ENCODE peak calls at places on chromosomes 4 and X, in four cellular contexts. One of them, this sample, is unnamed.

GRCh38 chrX:3567681-3568080 is 145.8 kb downstream of the PRKX start:
- DNase-seq in K562: no peak
- DNase-seq in GM12878: no peak
- DNase-seq in HepG2: no peak
- DNase-seq in this sample: no peak

GRCh38 chr4:127528302-127528701 is 104.5 kb upstream of the INTU start:
- DNase-seq in GM12878: no peak
- DNase-seq in HepG2: no peak
- DNase-seq in K562: no peak
- DNase-seq in this sample: no peak

GRCh38 chr4:36233567-36234266 is 10.6 kb downstream of the ARAP2 start:
- DNase-seq in K562: no peak
- DNase-seq in GM12878: no peak
- DNase-seq in HepG2: no peak
- DNase-seq in this sample: no peak

GRCh38 chr4:182808673-182809416 is 108.3 kb downstream of the DCTD start:
- DNase-seq in HepG2: no peak
- DNase-seq in GM12878: peak
- DNase-seq in K562: no peak
- DNase-seq in this sample: no peak

GRCh38 chr4:54238389-54238788 is 9.3 kb downstream of the PDGFRA start:
- DNase-seq in GM12878: no peak
- DNase-seq in HepG2: no peak
- DNase-seq in K562: no peak
- DNase-seq in this sample: no peak

GRCh38 chrX:131187234-131187633 is 101.9 kb downstream of the IGSF1 start:
- DNase-seq in HepG2: no peak
- DNase-seq in K562: no peak
- DNase-seq in GM12878: no peak
- DNase-seq in this sample: no peak

GRCh38 chrX:95505721-95506120 is 1178.9 kb upstream of the DIAPH2 start:
- DNase-seq in GM12878: no peak
- DNase-seq in HepG2: no peak
- DNase-seq in K562: no peak
- DNase-seq in this sample: no peak

GRCh38 chr4:139903845-139904244 is 238.2 kb downstream of the MGST2 start:
- DNase-seq in HepG2: no peak
- DNase-seq in GM12878: no peak
- DNase-seq in K562: no peak
- DNase-seq in this sample: no peak

GRCh38 chr4:102623622-102624021 is 122.5 kb downstream of the NFKB1 start:
- DNase-seq in GM12878: no peak
- DNase-seq in HepG2: peak
- DNase-seq in K562: no peak
- DNase-seq in this sample: no peak

GRCh38 chrX:107894038-107894437 is 68.4 kb downstream of the MID2 start:
- DNase-seq in GM12878: peak
- DNase-seq in HepG2: peak
- DNase-seq in K562: peak
- DNase-seq in this sample: peak

GRCh38 chrX:124231454-124231853 is 101.0 kb upstream of the TEX13D start:
- DNase-seq in K562: no peak
- DNase-seq in GM12878: no peak
- DNase-seq in HepG2: no peak
- DNase-seq in this sample: no peak

GRCh38 chr4:32031026-32031425 is 1310.9 kb downstream of the PCDH7 start:
- DNase-seq in HepG2: no peak
- DNase-seq in K562: no peak
- DNase-seq in GM12878: no peak
- DNase-seq in this sample: no peak

GRCh38 chrX:56763556-56764152 is 34.6 kb downstream of the NBDY start:
- DNase-seq in K562: no peak
- DNase-seq in GM12878: no peak
- DNase-seq in HepG2: peak
- DNase-seq in this sample: no peak

GRCh38 chrX:13000311-13000811 is 25.5 kb downstream of the TMSB4X start:
- DNase-seq in HepG2: no peak
- DNase-seq in GM12878: peak
- DNase-seq in K562: no peak
- DNase-seq in this sample: no peak

GRCh38 chr4:42277291-42277690 is 120.0 kb upstream of the SHISA3 start:
- DNase-seq in HepG2: no peak
- DNase-seq in GM12878: no peak
- DNase-seq in K562: no peak
- DNase-seq in this sample: no peak

GRCh38 chr4:3283916-3284315 is 8.9 kb upstream of the RGS12 start:
- DNase-seq in GM12878: no peak
- DNase-seq in HepG2: no peak
- DNase-seq in K562: no peak
- DNase-seq in this sample: no peak

GRCh38 chr4:185742766-185743165 is 69.2 kb downstream of the SORBS2 start:
- DNase-seq in K562: no peak
- DNase-seq in HepG2: no peak
- DNase-seq in GM12878: no peak
- DNase-seq in this sample: no peak

GRCh38 chr4:140643571-140644055 is 74.9 kb upstream of the UCP1 start:
- DNase-seq in HepG2: no peak
- DNase-seq in GM12878: no peak
- DNase-seq in K562: no peak
- DNase-seq in this sample: no peak

GRCh38 chrX:78199851-78200250 is 60.4 kb upstream of the TAF9B start:
- DNase-seq in GM12878: no peak
- DNase-seq in K562: peak
- DNase-seq in HepG2: peak
- DNase-seq in this sample: no peak

GRCh38 chrX:136750364-136750763 is 30.4 kb downstream of the ARHGEF6 start:
- DNase-seq in HepG2: no peak
- DNase-seq in K562: no peak
- DNase-seq in GM12878: no peak
- DNase-seq in this sample: no peak

GRCh38 chr4:14115106-14115505 is 487.6 kb upstream of the BOD1L1 start:
- DNase-seq in K562: no peak
- DNase-seq in GM12878: no peak
- DNase-seq in HepG2: no peak
- DNase-seq in this sample: no peak

GRCh38 chr4:90142091-90142490 is 14.9 kb downstream of the CCSER1 start:
- DNase-seq in HepG2: no peak
- DNase-seq in K562: no peak
- DNase-seq in GM12878: no peak
- DNase-seq in this sample: no peak

GRCh38 chr4:102318526-102318925 is 26.8 kb downstream of the SLC39A8 start:
- DNase-seq in HepG2: no peak
- DNase-seq in GM12878: no peak
- DNase-seq in K562: no peak
- DNase-seq in this sample: no peak

GRCh38 chrX:47145408-47146120 is 543 bp downstream of the RBM10 start:
- DNase-seq in GM12878: no peak
- DNase-seq in HepG2: no peak
- DNase-seq in K562: peak
- DNase-seq in this sample: no peak

GRCh38 chr4:38160487-38161207 is 200.4 kb downstream of the PTTG2 start:
- DNase-seq in HepG2: peak
- DNase-seq in K562: peak
- DNase-seq in GM12878: peak
- DNase-seq in this sample: no peak

GRCh38 chr4:15420642-15421041 is 7.2 kb upstream of the C1QTNF7 start:
- DNase-seq in HepG2: no peak
- DNase-seq in GM12878: no peak
- DNase-seq in K562: no peak
- DNase-seq in this sample: no peak

GRCh38 chr4:52861879-52862604 is at the start of gene RASL11B:
- DNase-seq in HepG2: peak
- DNase-seq in K562: peak
- DNase-seq in GM12878: peak
- DNase-seq in this sample: no peak
- H3K4me3 ChIP-seq in HepG2: peak
- H3K4me3 ChIP-seq in K562: peak
- H3K4me3 ChIP-seq in GM12878: peak
- H3K4me3 ChIP-seq in this sample: peak

DNA sequence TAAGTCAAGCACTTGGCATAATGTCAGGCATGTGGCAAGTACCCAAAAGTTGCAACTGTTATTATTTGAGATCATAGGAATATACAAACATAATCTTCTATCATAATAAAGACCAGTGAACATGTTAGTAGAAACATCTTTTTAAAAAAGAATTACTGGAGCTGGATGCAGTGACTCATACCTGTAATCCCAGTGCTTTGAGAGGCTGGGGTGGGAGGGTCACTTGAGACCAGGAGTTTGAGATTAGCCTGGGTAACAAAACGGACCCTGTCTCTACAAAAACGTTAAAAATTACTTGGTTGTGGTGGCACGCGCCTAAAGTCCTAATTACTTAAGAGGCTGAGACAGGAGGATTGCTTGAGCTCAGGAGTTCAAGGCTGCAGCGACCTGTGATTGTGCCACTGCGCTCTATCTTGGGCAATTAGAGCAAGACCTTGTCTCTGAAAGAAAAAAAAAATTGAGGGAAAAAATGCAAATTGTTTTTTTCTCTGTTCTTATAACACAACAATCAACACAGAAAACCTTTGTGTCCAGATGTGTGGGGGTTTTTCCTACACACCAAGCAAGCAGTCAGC is 284.3 kb downstream of the ARHGAP10 start:
- DNase-seq in K562: no peak
- DNase-seq in HepG2: no peak
- DNase-seq in GM12878: no peak
- DNase-seq in this sample: no peak
- TF ChIP-seq REST in K562: no peak
- TF ChIP-seq REST in HepG2: no peak
- TF ChIP-seq REST in GM12878: no peak
- TF ChIP-seq REST in this sample: no peak

GRCh38 chrX:134672101-134672500 is 13.8 kb upstream of the PLAC1 start:
- DNase-seq in GM12878: no peak
- DNase-seq in HepG2: no peak
- DNase-seq in K562: no peak
- DNase-seq in this sample: no peak

GRCh38 chrX:134670241-134670811 is 12.1 kb upstream of the PLAC1 start:
- DNase-seq in HepG2: peak
- DNase-seq in K562: no peak
- DNase-seq in GM12878: no peak
- DNase-seq in this sample: peak

GRCh38 chrX:134673123-134673522 is 14.9 kb upstream of the PLAC1 start:
- DNase-seq in HepG2: no peak
- DNase-seq in GM12878: no peak
- DNase-seq in K562: no peak
- DNase-seq in this sample: no peak

GRCh38 chrX:134671207-134671750 is 13.0 kb upstream of the PLAC1 start:
- DNase-seq in K562: no peak
- DNase-seq in HepG2: no peak
- DNase-seq in GM12878: no peak
- DNase-seq in this sample: no peak

GRCh38 chrX:134669378-134670098 is 11.3 kb upstream of the PLAC1 start:
- DNase-seq in HepG2: no peak
- DNase-seq in K562: no peak
- DNase-seq in GM12878: no peak
- DNase-seq in this sample: no peak
- TF ChIP-seq POLR2AphosphoS5 in HepG2: no peak
- TF ChIP-seq POLR2AphosphoS5 in K562: no peak
- TF ChIP-seq POLR2AphosphoS5 in GM12878: no peak
- TF ChIP-seq POLR2AphosphoS5 in this sample: no peak

GRCh38 chr4:8202526-8203375 is 3.7 kb downstream of the SH3TC1 start:
- DNase-seq in HepG2: peak
- DNase-seq in K562: no peak
- DNase-seq in GM12878: no peak
- DNase-seq in this sample: no peak

GRCh38 chr4:8203817-8204216 is 4.7 kb downstream of the SH3TC1 start:
- DNase-seq in K562: no peak
- DNase-seq in GM12878: no peak
- DNase-seq in HepG2: no peak
- DNase-seq in this sample: no peak

GRCh38 chr4:8200302-8200975 is 1.3 kb downstream of the SH3TC1 start:
- DNase-seq in HepG2: no peak
- DNase-seq in K562: peak
- DNase-seq in GM12878: no peak
- DNase-seq in this sample: no peak

GRCh38 chr4:8201341-8201781 is 2.3 kb downstream of the SH3TC1 start:
- DNase-seq in K562: no peak
- DNase-seq in HepG2: no peak
- DNase-seq in GM12878: peak
- DNase-seq in this sample: no peak

DNA sequence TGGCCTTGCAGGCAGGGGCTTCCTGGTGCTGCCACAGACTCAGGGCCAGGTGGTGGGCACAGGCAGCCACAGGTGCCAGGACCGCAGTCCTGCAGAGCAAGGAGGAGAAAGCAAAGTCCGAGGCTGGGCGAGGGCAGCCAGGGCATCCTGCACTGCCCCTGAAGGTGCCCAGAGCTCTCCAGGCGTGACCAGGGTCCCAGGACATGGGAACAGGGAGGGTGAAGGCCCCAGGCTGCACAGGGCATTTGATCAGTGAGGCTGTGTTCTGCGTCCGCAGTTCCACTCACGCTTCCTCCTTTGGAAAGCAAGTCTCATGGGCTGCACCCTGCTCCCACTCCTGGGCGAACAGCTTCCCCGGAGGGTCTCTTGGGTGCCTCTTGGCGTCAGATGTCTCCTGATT is 3.0 kb downstream of the SH3TC1 start:
- DNase-seq in K562: no peak
- DNase-seq in GM12878: no peak
- DNase-seq in HepG2: no peak
- DNase-seq in this sample: no peak
- H3K4me3 ChIP-seq in K562: no peak
- H3K4me3 ChIP-seq in GM12878: peak
- H3K4me3 ChIP-seq in HepG2: peak
- H3K4me3 ChIP-seq in this sample: no peak

GRCh38 chr4:150717952-150718351 is 136.0 kb downstream of the MAB21L2 start:
- DNase-seq in K562: no peak
- DNase-seq in GM12878: no peak
- DNase-seq in HepG2: no peak
- DNase-seq in this sample: no peak

GRCh38 chr4:150723727-150724411 is 141.9 kb downstream of the MAB21L2 start:
- DNase-seq in GM12878: no peak
- DNase-seq in HepG2: no peak
- DNase-seq in K562: no peak
- DNase-seq in this sample: no peak

GRCh38 chr4:150720973-150721518 is 139.1 kb downstream of the MAB21L2 start:
- DNase-seq in HepG2: no peak
- DNase-seq in K562: no peak
- DNase-seq in GM12878: no peak
- DNase-seq in this sample: no peak

GRCh38 chr4:150725957-150726523 is 144.1 kb downstream of the MAB21L2 start:
- DNase-seq in GM12878: no peak
- DNase-seq in HepG2: no peak
- DNase-seq in K562: no peak
- DNase-seq in this sample: no peak

DNA sequence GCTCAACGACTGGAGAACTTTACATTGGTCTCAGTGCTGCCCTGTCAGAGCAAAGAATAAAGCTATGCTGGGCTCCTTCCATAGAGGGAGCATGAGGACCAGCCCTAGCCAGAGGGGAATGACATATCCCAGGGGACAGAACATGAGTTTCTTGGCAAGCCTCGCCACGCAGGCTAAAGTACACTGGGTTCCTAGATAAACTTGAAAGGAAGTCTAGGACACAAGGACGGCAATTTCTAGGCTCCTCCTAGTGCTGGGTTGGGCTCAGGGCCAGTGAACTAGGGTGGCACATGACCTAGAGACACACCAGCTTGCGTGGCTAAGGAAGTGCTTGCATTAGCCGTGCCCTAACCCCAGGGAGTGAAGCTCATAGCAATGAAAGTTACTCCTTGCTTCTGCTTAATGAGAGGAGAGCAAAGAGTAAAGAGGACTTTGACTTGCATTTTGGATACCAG is 141.0 kb downstream of the MAB21L2 start:
- DNase-seq in GM12878: no peak
- DNase-seq in HepG2: no peak
- DNase-seq in K562: no peak
- DNase-seq in this sample: no peak
- TF ChIP-seq REST in GM12878: no peak
- TF ChIP-seq REST in HepG2: no peak
- TF ChIP-seq REST in K562: no peak
- TF ChIP-seq REST in this sample: no peak

This sample was measured in Panc1.